ENCODE peak calls at places on chromosome 18, in four cellular contexts. Y is upper lobe of left lung, I is keratinocyte, W is aorta. B is an unnamed sample. For H3K4me1, the result is how much of the 10 kb centered on the place peaks cover.

GRCh38 chr18:45628979-45629958 is 14.0 kb downstream of the SLC14A2 start:
- DNase-seq in W (no peak), Y (no peak), I (no peak), B (no peak)

GRCh38 chr18:63207825-63208224 is 111.7 kb downstream of the BCL2 start:
- DNase-seq in I (no peak), Y (no peak), W (no peak), B (no peak)

GRCh38 chr18:34909637-34910364 is 131.4 kb upstream of the MAPRE2 start:
- DNase-seq in Y (no peak), W (no peak), I (no peak), B (no peak)

GRCh38 chr18:12520442-12520992 is 112.8 kb downstream of the PRELID3A start:
- DNase-seq in Y (no peak), W (no peak), I (no peak), B (no peak)

GRCh38 chr18:63725682-63726480 is 23.1 kb downstream of the SERPINB11 start:
- DNase-seq in W (no peak), Y (no peak), I (no peak), B (no peak)

GRCh38 chr18:61173579-61173978 is 159.7 kb upstream of the CDH20 start:
- DNase-seq in W (no peak), I (no peak), Y (no peak), B (no peak)

GRCh38 chr18:70380915-70381896 is 92.4 kb downstream of the SOCS6 start:
- DNase-seq in Y (no peak), W (no peak), I (no peak), B (no peak)

GRCh38 chr18:58496937-58497336 is 132.0 kb downstream of the ALPK2 start:
- DNase-seq in I (no peak), W (no peak), Y (no peak), B (no peak)

GRCh38 chr18:68221116-68221724 is 493.7 kb downstream of the TMX3 start:
- DNase-seq in I (no peak), W (no peak), Y (no peak), B (no peak)

GRCh38 chr18:58225101-58225500 is 181.1 kb downstream of the NEDD4L start:
- DNase-seq in Y (no peak), I (no peak), W (no peak), B (no peak)

GRCh38 chr18:11149441-11150270 is at the start of gene PIEZO2:
- DNase-seq in I (no peak), Y (peak), W (peak), B (no peak)

GRCh38 chr18:25786778-25787177 is 303.6 kb downstream of the SS18 start:
- DNase-seq in Y (no peak), W (no peak), I (no peak), B (no peak)

GRCh38 chr18:69763821-69764220 is 183.9 kb downstream of the CD226 start:
- DNase-seq in I (no peak), W (no peak), Y (no peak), B (no peak)

GRCh38 chr18:75350440-75350839 is 77.1 kb downstream of the SMIM21 start:
- DNase-seq in W (no peak), Y (no peak), I (no peak), B (no peak)

GRCh38 chr18:44680271-44681038 is at the start of gene SETBP1:
- DNase-seq in I (peak), W (peak), Y (peak), B (peak)

GRCh38 chr18:37252854-37253396 is 312.7 kb downstream of the CELF4 start:
- DNase-seq in Y (no peak), I (no peak), W (no peak), B (no peak)

GRCh38 chr18:6629635-6630140 is 99.8 kb upstream of the ARHGAP28 start:
- DNase-seq in W (no peak), I (no peak), Y (no peak), B (no peak)

GRCh38 chr18:63253428-63254372 is 65.9 kb downstream of the BCL2 start:
- DNase-seq in I (peak), Y (no peak), W (no peak), B (no peak)

GRCh38 chr18:48153641-48154481 is 223.4 kb upstream of the SMAD2 start:
- DNase-seq in I (no peak), W (no peak), Y (peak), B (no peak)

GRCh38 chr18:21786526-21786925 is 45.9 kb downstream of the MIB1 start:
- DNase-seq in Y (no peak), I (no peak), W (no peak), B (no peak)

GRCh38 chr18:80171190-80171872 is 62.3 kb downstream of the ADNP2 start:
- DNase-seq in I (no peak), Y (no peak), W (peak), B (no peak)

GRCh38 chr18:13281406-13281805 is 62.8 kb downstream of the LDLRAD4 start:
- DNase-seq in I (no peak), W (no peak), Y (no peak), B (no peak)

GRCh38 chr18:10424576-10425314 is 29.7 kb upstream of the APCDD1 start:
- DNase-seq in Y (no peak), I (no peak), W (no peak), B (no peak)

GRCh38 chr18:76498064-76498463 is 3.0 kb upstream of the ZNF516 start:
- DNase-seq in Y (no peak), I (no peak), W (no peak), B (no peak)

GRCh38 chr18:76499021-76499420 is 4.0 kb upstream of the ZNF516 start:
- DNase-seq in W (no peak), I (no peak), Y (no peak), B (no peak)

GRCh38 chr18:76496200-76496890 is 1.3 kb upstream of the ZNF516 start:
- DNase-seq in I (no peak), Y (peak), W (peak), B (no peak)

GRCh38 chr18:76502551-76502950 is 7.5 kb upstream of the ZNF516 start:
- DNase-seq in Y (peak), W (no peak), I (no peak), B (no peak)

DNA sequence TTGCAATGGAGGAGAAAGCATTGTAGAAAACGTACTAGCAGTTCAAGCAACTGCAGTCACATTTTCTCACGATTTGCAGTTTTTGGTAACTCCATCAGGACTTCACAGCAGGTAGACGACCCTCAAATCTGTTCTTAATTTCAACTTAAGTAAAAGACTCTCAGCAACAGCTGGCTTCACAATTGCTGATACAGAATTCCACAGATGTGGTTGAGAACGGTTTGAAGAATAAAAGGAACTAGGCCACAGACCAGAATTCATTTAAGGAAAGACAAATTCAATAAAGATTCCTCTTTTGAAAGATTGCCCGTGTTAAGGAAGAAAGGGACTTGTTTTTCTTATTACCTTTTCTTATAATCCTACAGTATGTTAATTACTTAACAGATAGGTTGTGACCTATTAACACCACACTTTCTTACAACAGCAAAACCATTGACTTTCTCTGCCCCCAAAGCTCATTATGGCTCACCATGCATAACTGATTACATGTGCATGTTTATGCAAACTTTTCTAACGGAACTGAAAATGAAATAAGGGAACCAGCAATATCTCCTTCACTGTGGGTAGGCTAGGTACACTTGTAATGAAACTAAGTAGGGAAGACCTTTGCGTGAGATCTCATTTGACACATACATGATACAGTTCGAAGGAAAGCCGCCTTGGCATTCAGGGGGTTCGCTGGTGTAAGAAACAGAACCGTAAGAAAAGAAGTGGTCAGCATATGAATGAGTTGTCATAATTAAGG is 4.7 kb upstream of the ZNF516 start:
- DNase-seq in W (no peak), I (no peak), Y (no peak), B (no peak)
- H3K4me1 ChIP-seq in W (under half), I (under half), Y (under half), B (under half)

GRCh38 chr18:56541340-56541739 is 97.1 kb downstream of the TXNL1 start:
- DNase-seq in I (no peak), Y (no peak), W (no peak), B (no peak)
- H3K4me3 ChIP-seq in I (no peak), Y (no peak), W (no peak), B (no peak)

DNA sequence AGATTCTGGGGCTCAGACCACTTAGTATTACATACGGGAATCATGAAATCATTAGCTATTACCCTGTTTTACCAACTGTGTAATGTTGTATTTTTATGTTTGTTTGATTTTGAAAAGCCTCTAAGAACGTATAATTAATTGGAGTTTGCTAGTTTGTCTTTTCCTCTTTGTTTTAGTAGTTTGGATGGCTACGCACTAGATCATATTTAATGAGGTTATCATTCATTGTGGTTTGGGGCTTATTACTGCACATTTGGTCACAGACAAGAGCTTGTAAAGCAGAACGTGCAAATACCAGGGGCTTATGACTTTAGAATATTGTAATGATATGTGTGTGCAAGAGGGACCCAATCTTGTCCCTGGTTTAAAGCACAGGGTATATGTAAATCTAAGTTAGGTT is 10.3 kb downstream of the CABLES1 start:
- DNase-seq in I (no peak), Y (no peak), W (no peak), B (no peak)
- H3K4me1 ChIP-seq in I (under half), Y (under half), W (under half), B (under half)

GRCh38 chr18:29779096-29779495 is 1263.4 kb downstream of the DSC3 start:
- DNase-seq in I (no peak), Y (no peak), W (no peak), B (no peak)

GRCh38 chr18:29780814-29781213 is 1261.7 kb downstream of the DSC3 start:
- DNase-seq in I (no peak), Y (no peak), W (no peak), B (no peak)
- H3K4me3 ChIP-seq in I (no peak), Y (no peak), W (no peak), B (no peak)

DNA sequence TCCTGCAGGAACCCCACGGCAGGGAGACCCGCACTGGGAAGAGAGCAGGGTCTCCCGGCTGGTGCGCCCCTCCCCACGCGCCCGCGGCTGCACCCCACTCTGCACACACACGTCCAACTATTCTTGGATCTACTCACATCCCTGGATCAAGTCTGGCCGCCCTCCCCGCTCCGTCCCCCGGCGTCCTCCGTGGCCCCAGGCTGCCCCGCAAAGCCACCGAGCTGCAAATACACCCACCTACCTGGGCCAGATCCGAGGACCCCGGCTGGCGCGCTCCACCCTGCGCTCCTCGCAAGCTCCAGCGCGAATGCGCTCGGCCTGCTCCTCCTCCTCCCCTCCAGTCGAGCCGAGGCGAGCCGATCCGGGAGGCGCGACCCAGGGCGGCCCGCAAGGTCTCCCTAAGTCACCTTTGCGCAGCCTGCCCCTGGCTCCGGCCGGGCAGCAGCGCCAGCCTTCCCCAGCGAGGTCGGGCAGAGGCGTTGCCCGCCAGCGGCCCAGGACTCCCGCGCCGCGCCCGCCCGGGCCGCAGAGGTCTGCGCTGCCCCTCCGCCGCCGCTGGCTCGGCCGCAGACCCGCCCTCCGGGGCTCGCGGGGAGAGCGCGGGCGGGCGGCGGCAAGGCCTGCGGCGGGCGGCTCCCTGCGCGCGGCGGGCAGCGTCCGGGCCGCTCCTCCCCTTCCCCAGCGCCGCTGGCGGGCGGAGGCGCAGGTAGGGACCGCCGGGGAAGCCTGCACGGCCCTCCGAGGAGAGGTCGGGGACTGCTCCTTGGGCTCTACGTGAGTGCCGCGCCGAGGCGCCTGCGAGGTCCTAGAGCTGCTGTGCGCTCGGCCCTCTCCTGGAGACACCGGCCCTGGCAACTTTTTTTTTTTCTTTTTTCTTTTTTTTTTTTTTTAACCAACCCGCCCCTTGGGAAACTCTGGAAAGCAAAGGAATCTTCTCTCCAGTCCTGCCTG is 126.0 kb downstream of the OSBPL1A start:
- DNase-seq in I (no peak), W (peak), Y (peak), B (no peak)
- H3K4me1 ChIP-seq in I (under half), W (under half), Y (under half), B (under half)

B was measured in esophagus squamous epithelium.